ENCODE peak calls at places on chromosomes 12 and 14, in four cellular contexts. Q is erythroblast, J is T-helper 9 cell, K is aorta. Y is an unnamed sample.

GRCh38 chr12:130792926-130793849 is 45.9 kb downstream of the STX2 start:
- DNase-seq in Q (no peak), J (no peak), K (no peak), Y (no peak)

GRCh38 chr12:13196302-13196921 is at the start of gene EMP1:
- DNase-seq in Q (peak), J (peak), K (peak), Y (peak)

GRCh38 chr12:8771072-8771471 is 51.3 kb upstream of the A2ML1 start:
- DNase-seq in Q (no peak), J (no peak), K (no peak), Y (no peak)

GRCh38 chr14:93880025-93880820 is 46.9 kb upstream of the FAM181A start:
- DNase-seq in Q (no peak), J (no peak), K (peak), Y (no peak)

GRCh38 chr14:67420102-67420739 is 8.3 kb upstream of the PLEK2 start:
- DNase-seq in Q (peak), J (peak), K (no peak), Y (no peak)

GRCh38 chr12:111404362-111405148 is 1.2 kb upstream of the SH2B3 start:
- DNase-seq in Q (peak), J (no peak), K (no peak), Y (no peak)

GRCh38 chr12:52608826-52609630 is 7.8 kb upstream of the KRT72 start:
- DNase-seq in Q (no peak), J (no peak), K (no peak), Y (no peak)

GRCh38 chr14:61107148-61107641 is 126.2 kb downstream of the SLC38A6 start:
- DNase-seq in Q (no peak), J (no peak), K (peak), Y (no peak)

GRCh38 chr12:14769462-14769836 is 33.8 kb downstream of the WBP11 start:
- DNase-seq in Q (peak), J (no peak), K (no peak), Y (peak)

GRCh38 chr14:60250318-60251035 is 1.5 kb downstream of the PPM1A start:
- DNase-seq in Q (peak), J (no peak), K (no peak), Y (no peak)

GRCh38 chr14:50542941-50543418 is 10.6 kb upstream of the MAP4K5 start:
- DNase-seq in Q (peak), J (peak), K (no peak), Y (peak)

Y was measured in lower leg skin.